ENCODE peak calls at places on chromosomes 16 and 17, in nine cellular contexts. L, S, Z, Y, I, K, B, M and Q are unnamed samples.

GRCh38 chr17:416293-417206 is 63.9 kb upstream of the RPH3AL start:
- DNase-seq in L (peak; percentile 64), S (peak; percentile 30), Z (no peak), Y (no peak), I (no peak), K (no peak), B (no peak), M (no peak), Q (no peak)

GRCh38 chr16:17135439-17135838 is 335.3 kb downstream of the XYLT1 start:
- DNase-seq in L (no peak), S (no peak), Z (no peak), Y (no peak), I (no peak), K (no peak), B (no peak), M (no peak), Q (no peak)

GRCh38 chr16:68374251-68374805 is 63.5 kb downstream of the PRMT7 start:
- DNase-seq in L (no peak), S (no peak), Z (no peak), Y (no peak), I (no peak), K (no peak), B (no peak), M (no peak), Q (peak; percentile 49)

GRCh38 chr16:48386559-48387312 is 1.5 kb upstream of the SIAH1 start:
- DNase-seq in L (peak; percentile 13), S (no peak), Z (peak; percentile 32), Y (no peak), I (no peak), K (no peak), B (no peak), M (no peak), Q (no peak)

GRCh38 chr16:85552980-85553435 is 60.1 kb upstream of the GSE1 start:
- DNase-seq in L (no peak), S (no peak), Z (no peak), Y (no peak), I (no peak), K (no peak), B (no peak), M (no peak), Q (no peak)

GRCh38 chr16:12898556-12898955 is 2.8 kb upstream of the SHISA9 start:
- DNase-seq in L (no peak), S (no peak), Z (no peak), Y (no peak), I (no peak), K (no peak), B (no peak), M (no peak), Q (no peak)

GRCh38 chr17:60079401-60079861 is 710 bp upstream of the HEATR6 start:
- DNase-seq in L (no peak), S (no peak), Z (no peak), Y (peak; percentile 57), I (no peak), K (no peak), B (peak; percentile 15), M (no peak), Q (no peak)

GRCh38 chr17:62966426-62967110 is 533 bp downstream of the TANC2 start:
- DNase-seq in L (peak; percentile 74), S (peak; percentile 64), Z (peak; percentile 79), Y (peak; percentile 45), I (no peak), K (peak; percentile 72), B (peak; percentile 20), M (peak; percentile 69), Q (no peak)

GRCh38 chr16:68263559-68264127 is 683 bp upstream of the SLC7A6 start:
- DNase-seq in L (no peak), S (no peak), Z (no peak), Y (no peak), I (no peak), K (no peak), B (no peak), M (no peak), Q (no peak)

GRCh38 chr17:39236981-39237441 is 11.3 kb upstream of the STAC2 start:
- DNase-seq in L (no peak), S (no peak), Z (no peak), Y (no peak), I (no peak), K (no peak), B (peak; percentile 11), M (no peak), Q (no peak)

GRCh38 chr16:58306327-58306726 is 11.5 kb upstream of the PRSS54 start:
- DNase-seq in L (peak; percentile 60), S (peak; percentile 56), Z (no peak), Y (peak; percentile 44), I (no peak), K (no peak), B (no peak), M (no peak), Q (no peak)

GRCh38 chr17:45371414-45372324 is 54.8 kb upstream of the MAP3K14 start:
- DNase-seq in L (peak; percentile 82), S (peak; percentile 84), Z (peak; percentile 80), Y (peak; percentile 98), I (peak; percentile 90), K (peak; percentile 89), B (no peak), M (peak; percentile 92), Q (peak; percentile 90)

GRCh38 chr17:27771576-27771975 is 28.8 kb downstream of the NOS2 start:
- DNase-seq in L (no peak), S (no peak), Z (no peak), Y (no peak), I (no peak), K (no peak), B (no peak), M (no peak), Q (no peak)

GRCh38 chr16:66539628-66540469 is 10.1 kb downstream of the TK2 start:
- DNase-seq in L (no peak), S (no peak), Z (no peak), Y (no peak), I (no peak), K (no peak), B (no peak), M (no peak), Q (no peak)

GRCh38 chr16:51888021-51888420 is 658.9 kb downstream of the TOX3 start:
- DNase-seq in L (no peak), S (no peak), Z (no peak), Y (peak; percentile 17), I (no peak), K (no peak), B (no peak), M (no peak), Q (no peak)

GRCh38 chr17:77461277-77462057 is 320.7 kb downstream of the SEC14L1 start:
- DNase-seq in L (no peak), S (no peak), Z (no peak), Y (no peak), I (no peak), K (no peak), B (no peak), M (no peak), Q (no peak)
- TF ChIP-seq EP300 in L (no peak), S (no peak), Z (no peak), Y (no peak), I (no peak), K (no peak), B (no peak), M (no peak), Q (no peak)

GRCh38 chr17:19464033-19465026 is 53.3 kb downstream of the RNF112 start:
- DNase-seq in L (no peak), S (peak; percentile 35), Z (no peak), Y (no peak), I (peak; percentile 83), K (no peak), B (no peak), M (no peak), Q (no peak)
- H3K27ac ChIP-seq in L (peak overlapping the region; percentile 72), S (peak overlapping the region; percentile 61), Z (no peak overlapping the region), Y (no peak overlapping the region), I (peak overlapping the region; percentile 84), K (peak overlapping the region; percentile 76), B (no peak overlapping the region), M (no peak overlapping the region), Q (no peak overlapping the region)

GRCh38 chr17:75039238-75039637 is 7.5 kb downstream of the ATP5PD start:
- DNase-seq in L (no peak), S (no peak), Z (no peak), Y (no peak), I (no peak), K (no peak), B (no peak), M (no peak), Q (no peak)

GRCh38 chr17:75044716-75045115 is 2.1 kb downstream of the ATP5PD start:
- DNase-seq in L (no peak), S (no peak), Z (no peak), Y (no peak), I (peak; percentile 6), K (no peak), B (no peak), M (no peak), Q (no peak)

GRCh38 chr17:75046583-75047289 is at the start of the genes ATP5PD and KCTD2:
- DNase-seq in L (peak; percentile 97), S (peak; percentile 96), Z (peak; percentile 98), Y (peak; percentile 98), I (peak; percentile 99), K (peak; percentile 98), B (peak; percentile 99), M (peak; percentile 94), Q (peak; percentile 96)

GRCh38 chr17:75036643-75037268 is 10.0 kb downstream of the ATP5PD start:
- DNase-seq in L (peak; percentile 90), S (peak; percentile 85), Z (peak; percentile 68), Y (peak; percentile 97), I (peak; percentile 96), K (peak; percentile 94), B (peak; percentile 83), M (no peak), Q (peak; percentile 79)

GRCh38 chr17:75041656-75042280 is 5.0 kb downstream of the ATP5PD start:
- DNase-seq in L (no peak), S (no peak), Z (no peak), Y (no peak), I (no peak), K (no peak), B (no peak), M (no peak), Q (no peak)
- TF ChIP-seq EP300 in L (no peak), S (no peak), Z (no peak), Y (no peak), I (no peak), K (no peak), B (no peak), M (no peak), Q (no peak)

GRCh38 chr16:56242740-56243139 is 51.5 kb downstream of the GNAO1 start:
- DNase-seq in L (no peak), S (no peak), Z (no peak), Y (no peak), I (no peak), K (no peak), B (no peak), M (no peak), Q (no peak)

GRCh38 chr16:56245197-56245596 is 53.9 kb downstream of the GNAO1 start:
- DNase-seq in L (no peak), S (no peak), Z (no peak), Y (no peak), I (no peak), K (no peak), B (no peak), M (no peak), Q (no peak)

GRCh38 chr16:56238188-56238587 is 46.9 kb downstream of the GNAO1 start:
- DNase-seq in L (no peak), S (no peak), Z (no peak), Y (no peak), I (no peak), K (no peak), B (no peak), M (no peak), Q (no peak)

GRCh38 chr16:56244612-56245011 is 53.3 kb downstream of the GNAO1 start:
- DNase-seq in L (no peak), S (no peak), Z (no peak), Y (no peak), I (no peak), K (no peak), B (no peak), M (no peak), Q (no peak)

GRCh38 chr16:56241596-56241995 is 50.3 kb downstream of the GNAO1 start:
- DNase-seq in L (no peak), S (no peak), Z (no peak), Y (no peak), I (no peak), K (no peak), B (no peak), M (no peak), Q (no peak)
- H3K27ac ChIP-seq in L (no peak overlapping the region), S (no peak overlapping the region), Z (no peak overlapping the region), Y (no peak overlapping the region), I (peak overlapping the region; percentile 66), K (no peak overlapping the region), B (no peak overlapping the region), M (no peak overlapping the region), Q (no peak overlapping the region)